ENCODE peak calls at places on chromosomes 13 and 19, in four cellular contexts. C is C1 segment of cervical spinal cord; Q is activated T-helper 1 cell treated with Interleukin-2 at 50 U/mL for 16 hours; G is activated naive CD4-positive, alpha-beta T cell. X is an unnamed sample.
A peak's percentile ranks its signal among the peaks of the same experiment; 100 is the strongest.

GRCh38 chr13:76888421-76888820 is 2.2 kb upstream of the KCTD12 start:
- DNase-seq in C (no peak), G (no peak), Q (no peak), X (no peak)

GRCh38 chr19:4007836-4008539 is 452 bp downstream of the PIAS4 start:
- DNase-seq in G (no peak), C (no peak), Q (no peak), X (peak; percentile 14)

GRCh38 chr19:55600336-55601028 is 394 bp downstream of the ZNF524 start:
- DNase-seq in Q (no peak), C (no peak), G (no peak), X (peak; percentile 84)

GRCh38 chr13:101845501-101846012 is 393.1 kb downstream of the ITGBL1 start:
- DNase-seq in Q (no peak), C (no peak), G (no peak), X (no peak)

GRCh38 chr13:50403311-50403710 is 388.1 kb downstream of the KCNRG start:
- DNase-seq in G (no peak), Q (no peak), C (no peak), X (peak; percentile 55)

GRCh38 chr13:113474179-113474578 is 16.3 kb downstream of the DCUN1D2 start:
- DNase-seq in C (no peak), G (no peak), Q (no peak), X (no peak)

GRCh38 chr19:47284324-47284899 is 9.7 kb downstream of the INAFM1 start:
- DNase-seq in C (no peak), Q (no peak), G (no peak), X (peak; percentile 76)

GRCh38 chr19:15556634-15557181 is 48.4 kb downstream of the CYP4F22 start:
- DNase-seq in C (no peak), G (no peak), Q (no peak), X (no peak)

GRCh38 chr19:41409288-41409687 is 11.7 kb downstream of the BCKDHA start:
- DNase-seq in C (no peak), Q (no peak), G (no peak), X (no peak)

GRCh38 chr13:33918199-33918932 is 100.4 kb downstream of the RFC3 start:
- DNase-seq in C (no peak), G (no peak), Q (no peak), X (peak; percentile 95)

GRCh38 chr13:109211616-109212015 is 574.8 kb downstream of the IRS2 start:
- DNase-seq in Q (no peak), G (no peak), C (no peak), X (no peak)

GRCh38 chr19:38706792-38707511 is 37.3 kb downstream of the CAPN12 start:
- DNase-seq in Q (no peak), G (no peak), C (no peak), X (no peak)

GRCh38 chr13:22198656-22199217 is 527.9 kb downstream of the FGF9 start:
- DNase-seq in C (no peak), Q (no peak), G (no peak), X (peak; percentile 66)

GRCh38 chr13:98482476-98483444 is 94.1 kb downstream of the STK24 start:
- DNase-seq in G (no peak), C (no peak), Q (no peak), X (no peak)

GRCh38 chr19:33621811-33622504 is at the start of gene CHST8:
- DNase-seq in Q (no peak), C (no peak), G (no peak), X (peak; percentile 78)

GRCh38 chr19:14325863-14326262 is 55.4 kb upstream of the ADGRE5 start:
- DNase-seq in Q (no peak), G (no peak), C (no peak), X (no peak)

GRCh38 chr13:24929196-24929595 is 165.2 kb downstream of the RNF17 start:
- DNase-seq in Q (no peak), G (no peak), C (no peak), X (no peak)

GRCh38 chr19:17220207-17220758 is 5.1 kb downstream of the USE1 start:
- DNase-seq in C (no peak), Q (no peak), G (no peak), X (no peak)

X was measured in G401.